ENCODE peak calls at places on chromosomes 2 and 18, in nine cellular contexts. E, F, C, G, M, S, W, J and Q are unnamed samples.

GRCh38 chr2:12120281-12121150 is 374.1 kb downstream of the LPIN1 start:
- DNase-seq in E (no peak), F (peak), C (peak), G (no peak), M (peak), S (no peak), W (no peak), J (peak), Q (peak)

GRCh38 chr2:203500951-203501350 is 34.1 kb downstream of the RAPH1 start:
- DNase-seq in E (no peak), F (no peak), C (no peak), G (no peak), M (no peak), S (no peak), W (no peak), J (no peak), Q (no peak)

GRCh38 chr2:20424300-20425290 is 22.3 kb upstream of the RHOB start:
- DNase-seq in E (peak), F (peak), C (peak), G (no peak), M (peak), S (no peak), W (no peak), J (peak), Q (peak)

GRCh38 chr2:192067631-192068030 is 127.1 kb downstream of the TMEFF2 start:
- DNase-seq in E (no peak), F (no peak), C (no peak), G (no peak), M (no peak), S (no peak), W (no peak), J (no peak), Q (no peak)

GRCh38 chr2:189442468-189442867 is 1.2 kb downstream of the WDR75 start:
- DNase-seq in E (no peak), F (no peak), C (no peak), G (no peak), M (no peak), S (no peak), W (no peak), J (no peak), Q (no peak)

GRCh38 chr2:99278793-99279291 is 22.2 kb downstream of the LYG1 start:
- DNase-seq in E (no peak), F (peak), C (peak), G (peak), M (peak), S (peak), W (no peak), J (peak), Q (peak)

GRCh38 chr18:51802589-51802988 is 537.4 kb upstream of the DCC start:
- DNase-seq in E (no peak), F (no peak), C (no peak), G (no peak), M (no peak), S (no peak), W (no peak), J (no peak), Q (no peak)

GRCh38 chr2:146807568-146808168 is 1037.2 kb upstream of the ACVR2A start:
- DNase-seq in E (no peak), F (no peak), C (no peak), G (no peak), M (no peak), S (no peak), W (peak), J (no peak), Q (no peak)

GRCh38 chr2:29000954-29001353 is 19.9 kb downstream of the TOGARAM2 start:
- DNase-seq in E (no peak), F (no peak), C (no peak), G (no peak), M (no peak), S (no peak), W (no peak), J (no peak), Q (no peak)

GRCh38 chr2:173459363-173459762 is 104.7 kb downstream of the CDCA7 start:
- DNase-seq in E (no peak), F (no peak), C (no peak), G (no peak), M (no peak), S (peak), W (no peak), J (no peak), Q (no peak)

GRCh38 chr2:80035749-80036285 is 268.7 kb downstream of the LRRTM1 start:
- DNase-seq in E (no peak), F (no peak), C (no peak), G (no peak), M (no peak), S (no peak), W (no peak), J (no peak), Q (no peak)

GRCh38 chr2:109318949-109319342 is 189.9 kb downstream of the SH3RF3 start:
- DNase-seq in E (no peak), F (no peak), C (no peak), G (no peak), M (no peak), S (no peak), W (no peak), J (no peak), Q (no peak)

GRCh38 chr18:48441405-48441881 is 32.3 kb upstream of the ZBTB7C start:
- DNase-seq in E (peak), F (peak), C (peak), G (peak), M (no peak), S (no peak), W (no peak), J (peak), Q (no peak)

GRCh38 chr2:38716185-38716584 is 35.0 kb downstream of the SRSF7 start:
- DNase-seq in E (no peak), F (peak), C (peak), G (no peak), M (peak), S (peak), W (no peak), J (peak), Q (peak)

GRCh38 chr2:231378028-231378722 is 17.3 kb upstream of the B3GNT7 start:
- DNase-seq in E (no peak), F (no peak), C (no peak), G (no peak), M (no peak), S (peak), W (no peak), J (no peak), Q (no peak)

GRCh38 chr2:142918624-142919023 is 41.2 kb downstream of the KYNU start:
- DNase-seq in E (no peak), F (peak), C (peak), G (no peak), M (no peak), S (no peak), W (no peak), J (no peak), Q (no peak)

GRCh38 chr2:231699006-231699405 is 9.3 kb upstream of the PTMA start:
- DNase-seq in E (no peak), F (peak), C (peak), G (no peak), M (no peak), S (no peak), W (no peak), J (peak), Q (no peak)

GRCh38 chr18:11839556-11839955 is 11.7 kb upstream of the CHMP1B start:
- DNase-seq in E (no peak), F (no peak), C (no peak), G (no peak), M (no peak), S (no peak), W (no peak), J (no peak), Q (no peak)

GRCh38 chr2:164831887-164832286 is 9.7 kb downstream of the COBLL1 start:
- DNase-seq in E (no peak), F (no peak), C (no peak), G (no peak), M (no peak), S (no peak), W (no peak), J (no peak), Q (no peak)

DNA sequence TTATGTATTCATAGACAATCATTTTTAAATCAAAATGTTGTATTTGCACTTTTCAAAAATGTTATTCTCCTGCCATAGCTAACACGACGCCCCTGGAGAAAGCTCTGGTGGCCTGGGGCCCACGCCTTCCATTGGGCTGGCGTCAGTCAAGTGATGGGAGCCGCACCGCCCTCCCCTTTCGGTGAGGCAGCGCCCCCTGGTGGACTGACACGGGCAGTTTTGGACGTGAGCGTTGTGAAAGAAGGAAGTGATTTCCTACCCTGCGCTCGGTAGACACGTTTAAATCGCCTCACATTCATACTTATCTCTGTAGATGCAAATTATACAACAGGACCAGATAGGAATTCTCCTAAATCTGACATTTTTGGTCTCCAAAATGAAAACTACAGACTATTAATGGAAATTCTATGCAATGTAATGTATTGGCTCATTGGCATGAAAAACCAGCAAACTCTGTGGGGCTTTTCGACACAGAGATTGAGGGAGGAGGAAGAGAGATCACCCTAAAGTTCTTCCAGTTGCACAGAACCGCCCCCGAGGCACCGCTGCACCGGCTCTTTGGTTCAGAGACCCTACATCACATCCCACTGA is 326.2 kb upstream of the SOX11 start:
- DNase-seq in E (no peak), F (no peak), C (no peak), G (peak), M (no peak), S (peak), W (peak), J (peak), Q (peak)
- TF ChIP-seq CTCF in E (peak), F (no peak), C (peak), G (peak), M (peak), S (peak), W (peak), J (peak), Q (peak)

DNA sequence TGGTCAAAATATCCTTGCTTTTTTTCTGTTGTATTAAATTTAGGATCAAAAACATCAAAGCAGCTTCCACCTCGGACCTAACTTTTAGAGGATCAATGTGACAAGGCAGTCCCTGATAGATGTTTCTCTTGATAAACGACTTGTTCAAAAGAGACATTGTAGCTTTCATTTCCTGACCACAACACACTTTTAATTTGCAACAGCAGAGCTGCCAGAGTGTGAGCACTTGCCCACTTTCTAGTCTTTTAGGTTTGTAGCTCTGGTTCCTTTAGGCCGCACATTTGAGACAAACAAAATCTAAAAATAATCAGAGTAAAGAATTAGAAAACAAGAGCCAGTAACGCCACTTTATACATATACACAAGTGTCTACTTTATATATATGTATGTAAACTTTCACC is 3.1 kb downstream of the FIGN start:
- DNase-seq in E (no peak), F (no peak), C (peak), G (no peak), M (no peak), S (no peak), W (no peak), J (peak), Q (no peak)
- H3K4me3 ChIP-seq in E (peak), F (no peak), C (peak), G (no peak), M (no peak), S (no peak), W (peak), J (no peak), Q (peak)

GRCh38 chr2:11248-11941 is 34.9 kb downstream of the FAM110C start:
- DNase-seq in E (peak), F (peak), C (no peak), G (peak), M (no peak), S (peak), W (peak), J (peak), Q (peak)
- TF ChIP-seq CTCF in E (peak), F (peak), C (peak), G (peak), M (peak), S (peak), W (peak), J (peak), Q (peak)

GRCh38 chr2:228728961-228729360 is 542.1 kb downstream of the PID1 start:
- DNase-seq in E (no peak), F (peak), C (peak), G (no peak), M (peak), S (peak), W (peak), J (peak), Q (peak)

GRCh38 chr2:228722311-228722710 is 540.8 kb upstream of the SPHKAP start:
- DNase-seq in E (no peak), F (no peak), C (no peak), G (no peak), M (no peak), S (peak), W (no peak), J (no peak), Q (no peak)

GRCh38 chr2:228720895-228721294 is 539.4 kb upstream of the SPHKAP start:
- DNase-seq in E (no peak), F (no peak), C (no peak), G (no peak), M (no peak), S (no peak), W (no peak), J (no peak), Q (no peak)

GRCh38 chr2:228725031-228725430 is 543.5 kb upstream of the SPHKAP start:
- DNase-seq in E (no peak), F (no peak), C (no peak), G (no peak), M (no peak), S (no peak), W (no peak), J (no peak), Q (no peak)

GRCh38 chr2:228723599-228723998 is 542.1 kb upstream of the SPHKAP start:
- DNase-seq in E (no peak), F (no peak), C (no peak), G (no peak), M (no peak), S (no peak), W (no peak), J (no peak), Q (no peak)
- H3K4me3 ChIP-seq in E (no peak), F (no peak), C (no peak), G (no peak), M (no peak), S (no peak), W (no peak), J (no peak), Q (no peak)

DNA sequence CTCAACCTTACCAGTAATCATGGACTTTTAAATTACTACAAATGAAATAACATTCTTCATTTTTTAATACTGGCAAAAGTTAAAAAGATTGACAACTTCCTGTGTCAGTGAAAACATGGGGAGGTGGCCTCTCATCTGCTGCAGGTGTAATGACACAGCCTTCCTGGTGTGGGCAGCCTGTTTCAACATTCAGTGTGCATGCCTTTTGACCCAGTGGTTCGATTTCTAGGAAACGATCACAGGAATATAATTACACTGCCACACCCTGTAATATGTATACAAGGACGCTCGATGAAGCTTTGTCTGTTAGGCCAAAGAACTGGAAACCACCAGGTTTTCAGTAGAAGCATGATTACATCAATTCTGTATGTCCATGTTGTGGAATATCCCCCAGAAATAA is 68.7 kb downstream of the MTHFD2 start:
- DNase-seq in E (no peak), F (no peak), C (no peak), G (no peak), M (no peak), S (peak), W (peak), J (no peak), Q (no peak)
- TF ChIP-seq CTCF in E (no peak), F (no peak), C (no peak), G (no peak), M (no peak), S (peak), W (peak), J (no peak), Q (peak)

GRCh38 chr2:101823347-101823791 is 125.9 kb downstream of the MAP4K4 start:
- DNase-seq in E (peak), F (peak), C (peak), G (peak), M (no peak), S (peak), W (peak), J (peak), Q (peak)
- H3K4me3 ChIP-seq in E (no peak), F (no peak), C (no peak), G (no peak), M (no peak), S (no peak), W (no peak), J (no peak), Q (no peak)

GRCh38 chr2:191020221-191020741 is 6.3 kb upstream of the STAT1 start:
- DNase-seq in E (peak), F (peak), C (peak), G (peak), M (peak), S (peak), W (peak), J (peak), Q (peak)
- TF ChIP-seq CTCF in E (no peak), F (no peak), C (no peak), G (peak), M (no peak), S (peak), W (peak), J (no peak), Q (no peak)

GRCh38 chr2:157967856-157968255 is 91.7 kb upstream of the ACVR1 start:
- DNase-seq in E (no peak), F (no peak), C (no peak), G (no peak), M (no peak), S (no peak), W (no peak), J (no peak), Q (no peak)
- H3K4me3 ChIP-seq in E (no peak), F (no peak), C (no peak), G (no peak), M (no peak), S (no peak), W (no peak), J (no peak), Q (no peak)